ENCODE peak calls at places on chromosome 15, in five cellular contexts. Z is stimulated activated CD4-positive, alpha-beta T cell treated with anti-CD3 and anti-CD28 coated beads, TNF-alpha, amount 100 ng/mL, for 4 hours; X is amniotic stem cell; A is NCI-H146; G is upper lobe of right lung. U is an unnamed sample.

GRCh38 chr15:52866698-52867097 is 76.6 kb upstream of the ONECUT1 start:
- DNase-seq in Z (no peak), X (no peak), A (no peak), G (no peak), U (no peak)

GRCh38 chr15:31435256-31435781 is 108.7 kb downstream of the KLF13 start:
- DNase-seq in Z (peak), X (peak), A (peak), G (peak), U (peak)

GRCh38 chr15:91967935-91968605 is 114.6 kb downstream of the SLCO3A1 start:
- DNase-seq in Z (no peak), X (no peak), A (no peak), G (no peak), U (no peak)

GRCh38 chr15:78149805-78150751 is 916 bp downstream of the IDH3A start:
- DNase-seq in Z (no peak), X (no peak), A (peak), G (no peak), U (no peak)

GRCh38 chr15:31345606-31346366 is 19.2 kb downstream of the KLF13 start:
- DNase-seq in Z (no peak), X (no peak), A (no peak), G (peak), U (no peak)

GRCh38 chr15:100094127-100094510 is 247.7 kb downstream of the ADAMTS17 start:
- DNase-seq in Z (no peak), X (no peak), A (no peak), G (peak), U (no peak)

GRCh38 chr15:76866008-76866407 is 39.1 kb downstream of the SCAPER start:
- DNase-seq in Z (no peak), X (no peak), A (no peak), G (no peak), U (no peak)

GRCh38 chr15:75082689-75083088 is 59.3 kb downstream of the PPCDC start:
- DNase-seq in Z (no peak), X (no peak), A (no peak), G (no peak), U (no peak)

GRCh38 chr15:63107895-63108546 is 13.6 kb upstream of the LACTB start:
- DNase-seq in Z (no peak), X (peak), A (no peak), G (no peak), U (no peak)

GRCh38 chr15:65312400-65312916 is 8.0 kb downstream of the RNU5B-1 start:
- DNase-seq in Z (no peak), X (no peak), A (no peak), G (no peak), U (peak)

GRCh38 chr15:87634361-87634760 is 622.2 kb downstream of the NTRK3 start:
- DNase-seq in Z (no peak), X (no peak), A (no peak), G (no peak), U (no peak)

GRCh38 chr15:57393081-57393480 is 16.8 kb downstream of the CGNL1 start:
- DNase-seq in Z (no peak), X (no peak), A (no peak), G (no peak), U (no peak)

GRCh38 chr15:43776101-43776717 is 557 bp downstream of the ELL3 start:
- DNase-seq in Z (no peak), X (no peak), A (peak), G (peak), U (peak)

GRCh38 chr15:25464784-25465183 is 26.0 kb upstream of the UBE3A start:
- DNase-seq in Z (no peak), X (no peak), A (no peak), G (no peak), U (no peak)

GRCh38 chr15:90142216-90143175 is 40.2 kb upstream of the IDH2 start:
- DNase-seq in Z (peak), X (no peak), A (no peak), G (no peak), U (no peak)

GRCh38 chr15:65375871-65376552 is 1.8 kb downstream of the IGDCC3 start:
- DNase-seq in Z (no peak), X (no peak), A (no peak), G (peak), U (no peak)

GRCh38 chr15:74958908-74959642 is 2.5 kb upstream of the RPP25 start:
- DNase-seq in Z (no peak), X (no peak), A (peak), G (no peak), U (peak)

GRCh38 chr15:91593081-91593480 is 260.4 kb upstream of the SLCO3A1 start:
- DNase-seq in Z (no peak), X (no peak), A (no peak), G (no peak), U (no peak)

U was measured in iPS-NIHi11.